ENCODE peak calls at places on chromosomes 6 and 20, in six cellular contexts. J is AG04450; W is AG08396; K is stimulated activated CD4-positive, alpha-beta T cell treated with anti-CD3 and anti-CD28 coated beads, Interleukin-2, amount 100 ng/mL, for 48 hours; R is SK-MEL-5; Z is GDM1. L is an unnamed sample.

GRCh38 chr20:7708112-7708511 is 232.1 kb downstream of the HAO1 start:
- DNase-seq in J (no peak), Z (no peak), K (no peak), R (no peak), W (no peak), L (no peak)

GRCh38 chr6:41698350-41698781 is 37.0 kb downstream of the TFEB start:
- DNase-seq in Z (no peak), R (no peak), W (peak), J (peak), K (no peak), L (no peak)

GRCh38 chr6:122553697-122554096 is 56.5 kb upstream of the PKIB start:
- DNase-seq in J (no peak), K (no peak), Z (no peak), W (no peak), R (no peak), L (no peak)

GRCh38 chr6:167858086-167858591 is 31.4 kb downstream of the AFDN start:
- DNase-seq in W (no peak), K (no peak), J (no peak), Z (no peak), R (no peak), L (no peak)

GRCh38 chr6:162907876-162908481 is 180.2 kb downstream of the PACRG start:
- DNase-seq in K (no peak), W (no peak), R (peak), Z (no peak), J (no peak), L (no peak)

GRCh38 chr6:3247255-3248146 is 11.2 kb upstream of the PSMG4 start:
- DNase-seq in W (peak), K (no peak), Z (no peak), J (peak), R (peak), L (peak)

GRCh38 chr20:48831702-48832422 is 4.1 kb upstream of the PREX1 start:
- DNase-seq in Z (no peak), W (peak), J (no peak), R (no peak), K (no peak), L (no peak)

GRCh38 chr6:130406935-130407532 is 41.2 kb downstream of the TMEM200A start:
- DNase-seq in K (no peak), W (no peak), R (no peak), Z (no peak), J (no peak), L (no peak)

GRCh38 chr20:57294558-57294957 is 28.1 kb upstream of the BMP7 start:
- DNase-seq in K (no peak), W (no peak), R (no peak), Z (no peak), J (no peak), L (no peak)